ENCODE peak calls at places on chromosome 2, in nine cellular contexts. One of them, this sample, is unnamed.

GRCh38 chr2:46131-46470 is 204 bp downstream of the FAM110C start:
- DNase-seq in tibial artery: no peak
- DNase-seq in right atrium auricular region: no peak
- DNase-seq in ovary: no peak
- DNase-seq in Panc1: no peak
- DNase-seq in lung: no peak
- DNase-seq in HCT116: no peak
- DNase-seq in psoas muscle: no peak
- DNase-seq in heart right ventricle: no peak
- DNase-seq in this sample: no peak

GRCh38 chr2:213086566-213086965 is 64.8 kb downstream of the IKZF2 start:
- DNase-seq in tibial artery: no peak
- DNase-seq in heart right ventricle: no peak
- DNase-seq in right atrium auricular region: no peak
- DNase-seq in HCT116: no peak
- DNase-seq in Panc1: no peak
- DNase-seq in lung: no peak
- DNase-seq in ovary: no peak
- DNase-seq in psoas muscle: no peak
- DNase-seq in this sample: no peak

GRCh38 chr2:229409751-229410181 is 138.7 kb upstream of the PID1 start:
- DNase-seq in ovary: no peak
- DNase-seq in heart right ventricle: no peak
- DNase-seq in HCT116: no peak
- DNase-seq in Panc1: no peak
- DNase-seq in right atrium auricular region: no peak
- DNase-seq in tibial artery: no peak
- DNase-seq in psoas muscle: no peak
- DNase-seq in lung: no peak
- DNase-seq in this sample: no peak

GRCh38 chr2:151716721-151717120 is 17.6 kb downstream of the NEB start:
- DNase-seq in HCT116: no peak
- DNase-seq in tibial artery: no peak
- DNase-seq in heart right ventricle: no peak
- DNase-seq in lung: no peak
- DNase-seq in ovary: no peak
- DNase-seq in Panc1: no peak
- DNase-seq in psoas muscle: no peak
- DNase-seq in right atrium auricular region: no peak
- DNase-seq in this sample: no peak

GRCh38 chr2:223696719-223697118 is 94.6 kb upstream of the SCG2 start:
- DNase-seq in HCT116: peak; percentile 87
- DNase-seq in psoas muscle: no peak
- DNase-seq in Panc1: no peak
- DNase-seq in heart right ventricle: no peak
- DNase-seq in tibial artery: no peak
- DNase-seq in ovary: no peak
- DNase-seq in right atrium auricular region: no peak
- DNase-seq in lung: no peak
- DNase-seq in this sample: no peak

GRCh38 chr2:61769093-61769675 is 84.7 kb downstream of the FAM161A start:
- DNase-seq in psoas muscle: no peak
- DNase-seq in right atrium auricular region: no peak
- DNase-seq in heart right ventricle: no peak
- DNase-seq in tibial artery: no peak
- DNase-seq in ovary: no peak
- DNase-seq in Panc1: no peak
- DNase-seq in lung: no peak
- DNase-seq in HCT116: no peak
- DNase-seq in this sample: no peak

GRCh38 chr2:8656811-8657210 is 25.0 kb upstream of the ID2 start:
- DNase-seq in HCT116: no peak
- DNase-seq in lung: no peak
- DNase-seq in tibial artery: no peak
- DNase-seq in Panc1: no peak
- DNase-seq in right atrium auricular region: no peak
- DNase-seq in ovary: no peak
- DNase-seq in heart right ventricle: no peak
- DNase-seq in psoas muscle: no peak
- DNase-seq in this sample: no peak

GRCh38 chr2:119548516-119549120 is 4.4 kb downstream of the CFAP221 start:
- DNase-seq in ovary: no peak
- DNase-seq in HCT116: no peak
- DNase-seq in right atrium auricular region: no peak
- DNase-seq in Panc1: no peak
- DNase-seq in psoas muscle: no peak
- DNase-seq in lung: no peak
- DNase-seq in heart right ventricle: no peak
- DNase-seq in tibial artery: no peak
- DNase-seq in this sample: no peak

GRCh38 chr2:72098935-72099334 is 48.7 kb downstream of the CYP26B1 start:
- DNase-seq in heart right ventricle: no peak
- DNase-seq in lung: peak; percentile 9
- DNase-seq in right atrium auricular region: no peak
- DNase-seq in tibial artery: peak; percentile 13
- DNase-seq in psoas muscle: no peak
- DNase-seq in ovary: no peak
- DNase-seq in Panc1: no peak
- DNase-seq in HCT116: no peak
- DNase-seq in this sample: no peak

GRCh38 chr2:73383036-73383435 is 2.6 kb upstream of the ALMS1 start:
- DNase-seq in psoas muscle: no peak
- DNase-seq in Panc1: no peak
- DNase-seq in heart right ventricle: no peak
- DNase-seq in tibial artery: no peak
- DNase-seq in ovary: no peak
- DNase-seq in HCT116: no peak
- DNase-seq in lung: no peak
- DNase-seq in right atrium auricular region: no peak
- DNase-seq in this sample: no peak

GRCh38 chr2:106977707-106978106 is 91.7 kb upstream of the ST6GAL2 start:
- DNase-seq in tibial artery: no peak
- DNase-seq in lung: no peak
- DNase-seq in Panc1: no peak
- DNase-seq in ovary: no peak
- DNase-seq in heart right ventricle: no peak
- DNase-seq in psoas muscle: no peak
- DNase-seq in right atrium auricular region: no peak
- DNase-seq in HCT116: no peak
- DNase-seq in this sample: no peak

GRCh38 chr2:11129598-11130449 is 25.4 kb upstream of the SLC66A3 start:
- DNase-seq in right atrium auricular region: no peak
- DNase-seq in heart right ventricle: peak; percentile 62
- DNase-seq in HCT116: peak; percentile 65
- DNase-seq in lung: peak; percentile 78
- DNase-seq in Panc1: no peak
- DNase-seq in tibial artery: no peak
- DNase-seq in psoas muscle: no peak
- DNase-seq in ovary: peak; percentile 79
- DNase-seq in this sample: no peak

GRCh38 chr2:43326116-43326825 is 99.9 kb upstream of the ZFP36L2 start:
- DNase-seq in lung: no peak
- DNase-seq in HCT116: no peak
- DNase-seq in right atrium auricular region: no peak
- DNase-seq in tibial artery: no peak
- DNase-seq in Panc1: no peak
- DNase-seq in psoas muscle: no peak
- DNase-seq in heart right ventricle: no peak
- DNase-seq in ovary: no peak
- DNase-seq in this sample: no peak

GRCh38 chr2:231172020-231172419 is 26.4 kb upstream of the ARMC9 start:
- DNase-seq in tibial artery: no peak
- DNase-seq in HCT116: no peak
- DNase-seq in lung: no peak
- DNase-seq in psoas muscle: no peak
- DNase-seq in ovary: no peak
- DNase-seq in right atrium auricular region: no peak
- DNase-seq in heart right ventricle: no peak
- DNase-seq in Panc1: no peak
- DNase-seq in this sample: no peak
- H3K9me3 ChIP-seq in tibial artery: no peaks in the 10 kb centered on the region
- H3K9me3 ChIP-seq in HCT116: no peaks in the 10 kb centered on the region
- H3K9me3 ChIP-seq in lung: no peaks in the 10 kb centered on the region
- H3K9me3 ChIP-seq in psoas muscle: no peaks in the 10 kb centered on the region
- H3K9me3 ChIP-seq in ovary: no peaks in the 10 kb centered on the region
- H3K9me3 ChIP-seq in right atrium auricular region: no peaks in the 10 kb centered on the region
- H3K9me3 ChIP-seq in heart right ventricle: no peaks in the 10 kb centered on the region
- H3K9me3 ChIP-seq in Panc1: no peaks in the 10 kb centered on the region
- H3K9me3 ChIP-seq in this sample: no peaks in the 10 kb centered on the region

GRCh38 chr2:54365661-54366060 is 90.5 kb upstream of the SPTBN1 start:
- DNase-seq in heart right ventricle: no peak
- DNase-seq in Panc1: no peak
- DNase-seq in right atrium auricular region: no peak
- DNase-seq in tibial artery: no peak
- DNase-seq in HCT116: no peak
- DNase-seq in lung: no peak
- DNase-seq in ovary: no peak
- DNase-seq in psoas muscle: no peak
- DNase-seq in this sample: no peak

DNA sequence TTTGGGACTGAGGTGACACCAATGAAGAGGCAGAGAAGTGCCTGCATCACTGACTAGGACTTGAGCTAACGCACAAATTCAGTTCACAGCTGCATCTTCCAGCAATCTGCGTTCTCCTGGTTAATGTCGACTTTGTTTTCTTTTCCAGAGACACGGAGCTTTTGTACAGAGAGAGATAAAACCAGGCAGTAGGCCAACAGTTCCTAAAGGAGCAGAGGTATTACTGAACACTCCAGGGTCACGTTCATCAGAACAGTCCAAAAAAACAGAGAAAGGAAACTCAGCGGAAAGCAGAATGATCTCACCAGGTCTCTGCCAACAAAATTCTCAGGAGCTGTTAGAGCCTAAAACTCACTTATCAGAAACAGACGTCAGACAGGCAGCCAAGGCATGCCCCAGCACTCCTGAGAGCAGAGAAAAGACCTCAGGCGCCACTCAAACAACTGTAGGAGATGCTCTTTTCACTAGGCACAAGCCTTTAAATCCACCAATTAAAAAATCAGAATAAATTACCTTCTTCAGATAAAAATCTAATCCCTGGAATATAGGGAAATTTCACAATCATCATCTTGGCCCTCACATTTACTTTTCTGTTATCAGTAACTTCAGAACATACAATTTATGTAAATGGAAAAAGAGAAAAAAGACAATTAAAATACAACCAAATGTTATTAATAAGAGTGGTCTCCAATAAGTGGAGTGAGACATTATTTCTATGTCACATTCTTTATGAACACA is 95.9 kb upstream of the SPTBN1 start:
- DNase-seq in psoas muscle: no peak
- DNase-seq in HCT116: no peak
- DNase-seq in heart right ventricle: peak; percentile 39
- DNase-seq in lung: peak; percentile 37
- DNase-seq in tibial artery: no peak
- DNase-seq in Panc1: no peak
- DNase-seq in right atrium auricular region: peak; percentile 82
- DNase-seq in ovary: peak; percentile 60
- DNase-seq in this sample: no peak
- TF ChIP-seq CTCF in psoas muscle: no peak
- TF ChIP-seq CTCF in HCT116: no peak
- TF ChIP-seq CTCF in heart right ventricle: no peak
- TF ChIP-seq CTCF in lung: no peak
- TF ChIP-seq CTCF in tibial artery: no peak
- TF ChIP-seq CTCF in Panc1: no peak
- TF ChIP-seq CTCF in right atrium auricular region: no peak
- TF ChIP-seq CTCF in ovary: no peak
- TF ChIP-seq CTCF in this sample: no peak

DNA sequence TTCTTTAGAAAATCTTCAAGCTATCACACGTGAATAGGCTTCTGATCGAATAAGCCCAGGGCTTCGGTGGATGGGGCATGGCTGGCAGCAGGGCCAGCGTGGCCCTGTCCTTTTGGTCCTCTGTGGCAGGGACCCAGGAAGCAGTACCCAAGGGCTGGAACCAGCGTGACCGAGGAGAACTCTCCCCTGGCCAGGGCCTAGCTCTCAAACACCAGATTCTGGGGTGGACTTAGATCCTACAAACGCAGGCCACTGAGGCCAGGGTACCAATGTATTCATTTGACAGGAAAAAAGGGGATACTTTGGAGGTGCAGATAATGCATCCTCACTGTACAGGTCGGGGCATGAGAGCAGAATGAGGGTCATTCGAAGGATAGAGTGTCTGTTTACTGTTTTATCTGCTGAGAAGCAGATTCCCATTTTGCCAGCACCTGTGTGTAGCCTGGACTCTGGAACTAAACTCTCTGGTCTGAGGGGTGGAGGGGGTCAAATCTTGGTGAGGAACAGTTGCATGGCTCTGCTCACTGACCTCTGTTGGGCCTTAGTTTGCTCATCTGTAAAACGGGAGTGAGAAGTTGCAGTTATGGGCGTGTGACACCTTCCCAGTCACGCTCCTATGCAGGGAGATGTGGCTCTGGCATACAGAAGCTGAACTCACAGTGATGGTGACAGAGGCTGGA is 51.4 kb downstream of the SH3BP4 start:
- DNase-seq in lung: no peak
- DNase-seq in HCT116: no peak
- DNase-seq in ovary: no peak
- DNase-seq in heart right ventricle: no peak
- DNase-seq in right atrium auricular region: no peak
- DNase-seq in Panc1: no peak
- DNase-seq in psoas muscle: no peak
- DNase-seq in tibial artery: no peak
- DNase-seq in this sample: no peak
- H3K4me1 ChIP-seq in lung: peaks cover 24% of the 10 kb centered on the region
- H3K4me1 ChIP-seq in HCT116: peaks cover 53% of the 10 kb centered on the region
- H3K4me1 ChIP-seq in ovary: peaks cover 12% of the 10 kb centered on the region
- H3K4me1 ChIP-seq in heart right ventricle: peaks cover 22% of the 10 kb centered on the region
- H3K4me1 ChIP-seq in right atrium auricular region: no peaks in the 10 kb centered on the region
- H3K4me1 ChIP-seq in Panc1: peaks cover 72% of the 10 kb centered on the region
- H3K4me1 ChIP-seq in psoas muscle: peaks cover 11% of the 10 kb centered on the region
- H3K4me1 ChIP-seq in tibial artery: peaks cover 25% of the 10 kb centered on the region
- H3K4me1 ChIP-seq in this sample: peaks cover 11% of the 10 kb centered on the region

DNA sequence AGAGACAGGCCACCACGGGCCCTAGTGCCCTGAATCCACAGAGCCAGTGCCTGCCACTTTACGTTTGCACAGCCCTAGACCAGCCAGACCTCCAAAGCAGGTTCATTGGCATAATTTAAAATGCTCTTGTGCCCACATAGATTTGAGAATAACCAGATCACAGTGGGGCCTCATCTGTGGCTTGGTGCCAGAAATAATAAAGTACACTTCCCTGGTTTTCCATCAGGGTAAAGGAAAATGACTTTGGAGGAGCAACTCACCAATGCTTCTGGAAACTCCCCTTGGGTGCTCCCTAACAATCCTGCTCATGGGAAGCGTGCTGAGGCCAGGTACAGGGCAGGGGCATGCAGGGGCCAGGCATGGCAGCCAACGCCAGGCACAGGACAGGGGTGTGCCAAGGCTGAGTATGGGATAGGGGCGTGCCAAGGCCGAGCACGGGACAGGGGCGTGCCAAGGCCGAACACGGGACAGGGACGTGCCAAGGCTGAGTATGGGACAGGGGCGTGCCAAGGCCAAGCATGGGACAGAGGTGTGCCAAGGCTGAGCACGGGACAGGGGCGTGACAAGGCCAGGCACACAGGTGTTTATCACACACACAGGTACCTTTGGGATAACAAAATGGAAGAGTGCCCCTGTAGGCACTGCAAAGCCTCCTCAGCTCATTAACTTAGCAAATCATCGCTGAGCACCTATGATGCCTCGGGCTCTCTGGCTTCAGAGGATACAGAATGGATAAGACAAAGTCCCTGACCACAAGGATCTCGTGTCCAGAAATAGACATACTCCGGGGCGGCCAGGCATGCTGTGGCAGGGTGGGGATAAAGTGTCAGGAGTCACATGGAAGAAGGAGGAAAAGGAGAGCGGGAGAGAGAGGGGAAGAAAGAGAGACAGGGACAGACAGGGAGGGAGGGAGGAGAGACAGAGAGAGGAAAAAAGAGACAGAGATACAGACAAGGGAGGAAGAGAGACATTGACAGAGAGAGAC is 334.7 kb downstream of the EIPR1 start:
- DNase-seq in psoas muscle: no peak
- DNase-seq in HCT116: no peak
- DNase-seq in heart right ventricle: peak; percentile 21
- DNase-seq in lung: no peak
- DNase-seq in Panc1: no peak
- DNase-seq in ovary: no peak
- DNase-seq in tibial artery: no peak
- DNase-seq in right atrium auricular region: peak; percentile 53
- DNase-seq in this sample: no peak
- H3K9me3 ChIP-seq in psoas muscle: no peaks in the 10 kb centered on the region
- H3K9me3 ChIP-seq in HCT116: no peaks in the 10 kb centered on the region
- H3K9me3 ChIP-seq in heart right ventricle: no peaks in the 10 kb centered on the region
- H3K9me3 ChIP-seq in lung: no peaks in the 10 kb centered on the region
- H3K9me3 ChIP-seq in Panc1: no peaks in the 10 kb centered on the region
- H3K9me3 ChIP-seq in ovary: no peaks in the 10 kb centered on the region
- H3K9me3 ChIP-seq in tibial artery: no peaks in the 10 kb centered on the region
- H3K9me3 ChIP-seq in right atrium auricular region: no peaks in the 10 kb centered on the region
- H3K9me3 ChIP-seq in this sample: no peaks in the 10 kb centered on the region